ENCODE peak calls at places on chromosomes 2 and 18, in seven cellular contexts. R is GM10248; A is NCI-H1694; T is HEK293T; W is activated CD4-positive, alpha-beta T cell treated with anti-CD3 and anti-CD28 coated beads, Interleukin-2, amount 50 U/mL, for 48 hours; X is kidney glomerular epithelial cell; C is neural crest cell. L is an unnamed sample.

GRCh38 chr2:46780411-46780800 is 135.2 kb downstream of the MCFD2 start:
- DNase-seq in X (no peak), C (no peak), A (no peak), T (no peak), W (no peak), R (no peak), L (peak)

GRCh38 chr2:213125646-213126347 is 25.6 kb downstream of the IKZF2 start:
- DNase-seq in C (no peak), R (no peak), A (no peak), T (no peak), W (no peak), X (no peak), L (no peak)

GRCh38 chr2:14427982-14428567 is 204.4 kb upstream of the LRATD1 start:
- DNase-seq in T (no peak), W (no peak), X (no peak), A (no peak), C (no peak), R (no peak), L (peak)

GRCh38 chr2:128489580-128490273 is 171.1 kb upstream of the HS6ST1 start:
- DNase-seq in C (no peak), R (no peak), T (no peak), W (no peak), A (no peak), X (no peak), L (no peak)

GRCh38 chr18:702957-703659 is 9.3 kb downstream of the ENOSF1 start:
- DNase-seq in T (no peak), A (no peak), W (no peak), R (no peak), X (peak), C (no peak), L (peak)

GRCh38 chr2:174778479-174778962 is 14.2 kb upstream of the CHRNA1 start:
- DNase-seq in A (no peak), W (peak), X (no peak), C (no peak), R (peak), T (no peak), L (peak)

GRCh38 chr2:117980783-117981676 is 32.8 kb downstream of the CCDC93 start:
- DNase-seq in R (no peak), C (no peak), X (peak), T (no peak), A (no peak), W (no peak), L (peak)

GRCh38 chr18:23872701-23873550 is 141.6 kb upstream of the TTC39C start:
- DNase-seq in A (no peak), C (no peak), R (no peak), W (no peak), T (no peak), X (no peak), L (no peak)

GRCh38 chr18:39863916-39864315 is 2091.1 kb upstream of the PIK3C3 start:
- DNase-seq in X (no peak), W (no peak), R (no peak), C (no peak), T (no peak), A (no peak), L (no peak)

GRCh38 chr2:44770221-44771187 is 171.0 kb upstream of the SIX3 start:
- DNase-seq in A (no peak), R (peak), X (no peak), T (no peak), C (no peak), W (no peak), L (no peak)

GRCh38 chr2:237701033-237701858 is 73.9 kb downstream of the LRRFIP1 start:
- DNase-seq in T (no peak), X (no peak), C (no peak), A (no peak), R (no peak), W (peak), L (no peak)

GRCh38 chr2:182324665-182325064 is 102.2 kb downstream of the PDE1A start:
- DNase-seq in T (no peak), A (no peak), W (no peak), X (peak), R (no peak), C (no peak), L (no peak)

GRCh38 chr18:39701071-39701783 is 2135.6 kb upstream of the CELF4 start:
- DNase-seq in R (no peak), T (no peak), C (no peak), W (no peak), A (no peak), X (no peak), L (peak)

GRCh38 chr18:46536215-46536874 is 120.7 kb downstream of the LOXHD1 start:
- DNase-seq in C (no peak), X (peak), T (no peak), A (no peak), R (no peak), W (no peak), L (no peak)

L was measured in GM04504.